ENCODE peak calls at places on chromosome 4, in seven cellular contexts. B is dorsolateral prefrontal cortex; H is uterus; U is stimulated activated CD4-positive, alpha-beta T cell treated with anti-CD3 and anti-CD28 coated beads, Interleukin-1b, Interleukin-23, amount 100 ng/mL, for 1 hour; Z is endothelial cell; T is EL; I is activated CD8-positive, alpha-beta memory T cell treated with anti-CD3 and anti-CD28 coated beads for 1 hour. A is an unnamed sample.

GRCh38 chr4:60805500-60806313 is 394.4 kb upstream of the ADGRL3 start:
- DNase-seq in B (no peak), H (no peak), U (no peak), Z (peak), T (peak), I (no peak), A (no peak)

GRCh38 chr4:10529256-10529890 is 72.1 kb upstream of the ZNF518B start:
- DNase-seq in B (no peak), H (no peak), U (no peak), Z (no peak), T (peak), I (no peak), A (no peak)

GRCh38 chr4:105909699-105910340 is 14.5 kb downstream of the NPNT start:
- DNase-seq in B (no peak), H (no peak), U (no peak), Z (no peak), T (no peak), I (no peak), A (no peak)

GRCh38 chr4:85760521-85760920 is 285.6 kb downstream of the ARHGAP24 start:
- DNase-seq in B (no peak), H (no peak), U (no peak), Z (no peak), T (no peak), I (no peak), A (no peak)

GRCh38 chr4:144819591-144819990 is 173.6 kb downstream of the HHIP start:
- DNase-seq in B (no peak), H (no peak), U (no peak), Z (no peak), T (no peak), I (no peak), A (no peak)

GRCh38 chr4:139910106-139910505 is 243.9 kb downstream of the MAML3 start:
- DNase-seq in B (no peak), H (no peak), U (no peak), Z (no peak), T (no peak), I (no peak), A (no peak)

GRCh38 chr4:6263541-6264540 is 5.8 kb upstream of the WFS1 start:
- DNase-seq in B (no peak), H (peak), U (no peak), Z (peak), T (peak), I (no peak), A (no peak)

GRCh38 chr4:91936301-91936700 is 367.5 kb upstream of the GRID2 start:
- DNase-seq in B (no peak), H (no peak), U (no peak), Z (no peak), T (no peak), I (no peak), A (no peak)

GRCh38 chr4:57039345-57039744 is 60.6 kb downstream of the POLR2B start:
- DNase-seq in B (no peak), H (no peak), U (no peak), Z (no peak), T (peak), I (no peak), A (no peak)

GRCh38 chr4:2290974-2291704 is 29.2 kb upstream of the MXD4 start:
- DNase-seq in B (no peak), H (peak), U (no peak), Z (no peak), T (no peak), I (peak), A (no peak)

GRCh38 chr4:94976371-94977011 is 218.7 kb downstream of the BMPR1B start:
- DNase-seq in B (no peak), H (no peak), U (no peak), Z (no peak), T (no peak), I (no peak), A (no peak)

GRCh38 chr4:183471960-183472708 is 27.7 kb downstream of the CDKN2AIP start:
- DNase-seq in B (peak), H (peak), U (peak), Z (peak), T (peak), I (peak), A (peak)

GRCh38 chr4:185894481-185894880 is 82.5 kb upstream of the SORBS2 start:
- DNase-seq in B (no peak), H (no peak), U (no peak), Z (no peak), T (no peak), I (no peak), A (no peak)

GRCh38 chr4:150632639-150633038 is 50.7 kb downstream of the MAB21L2 start:
- DNase-seq in B (no peak), H (no peak), U (no peak), Z (no peak), T (no peak), I (no peak), A (no peak)

GRCh38 chr4:108411836-108412235 is 208.5 kb upstream of the RPL34 start:
- DNase-seq in B (no peak), H (no peak), U (no peak), Z (no peak), T (no peak), I (no peak), A (no peak)

GRCh38 chr4:26717332-26717731 is 133.4 kb downstream of the TBC1D19 start:
- DNase-seq in B (no peak), H (no peak), U (no peak), Z (no peak), T (peak), I (no peak), A (no peak)

GRCh38 chr4:110164251-110164650 is 34.2 kb downstream of the ELOVL6 start:
- DNase-seq in B (no peak), H (no peak), U (no peak), Z (no peak), T (peak), I (no peak), A (no peak)

GRCh38 chr4:13706716-13707115 is 79.2 kb upstream of the BOD1L1 start:
- DNase-seq in B (no peak), H (no peak), U (no peak), Z (no peak), T (no peak), I (no peak), A (no peak)

GRCh38 chr4:70651864-70652506 is 14.3 kb downstream of the JCHAIN start:
- DNase-seq in B (no peak), H (no peak), U (no peak), Z (no peak), T (peak), I (no peak), A (no peak)

GRCh38 chr4:182973421-182974340 is 56.5 kb upstream of the DCTD start:
- DNase-seq in B (no peak), H (no peak), U (no peak), Z (no peak), T (no peak), I (no peak), A (no peak)

GRCh38 chr4:171433674-171434073 is 379.5 kb upstream of the GALNTL6 start:
- DNase-seq in B (no peak), H (no peak), U (no peak), Z (no peak), T (no peak), I (no peak), A (no peak)

GRCh38 chr4:91488946-91489345 is 814.8 kb upstream of the GRID2 start:
- DNase-seq in B (no peak), H (no peak), U (no peak), Z (no peak), T (no peak), I (no peak), A (no peak)

GRCh38 chr4:145815027-145815612 is 123.5 kb downstream of the ZNF827 start:
- DNase-seq in B (no peak), H (no peak), U (no peak), Z (no peak), T (no peak), I (no peak), A (no peak)

GRCh38 chr4:122614621-122615020 is 6.2 kb downstream of the IL21 start:
- DNase-seq in B (no peak), H (no peak), U (no peak), Z (no peak), T (no peak), I (no peak), A (no peak)

GRCh38 chr4:165625281-165625680 is 246.5 kb downstream of the CPE start:
- DNase-seq in B (no peak), H (no peak), U (no peak), Z (no peak), T (no peak), I (no peak), A (no peak)

GRCh38 chr4:176191974-176192373 is 3.4 kb downstream of the SPATA4 start:
- DNase-seq in B (no peak), H (no peak), U (no peak), Z (no peak), T (peak), I (no peak), A (no peak)

GRCh38 chr4:7124643-7125442 is 57.0 kb upstream of the GRPEL1 start:
- DNase-seq in B (no peak), H (peak), U (no peak), Z (no peak), T (peak), I (no peak), A (no peak)

GRCh38 chr4:29540439-29541102 is 1179.6 kb upstream of the PCDH7 start:
- DNase-seq in B (no peak), H (no peak), U (no peak), Z (no peak), T (peak), I (no peak), A (no peak)

A was measured in esophagus squamous epithelium.